ENCODE peak calls at places on chromosomes 2 and 18, in four cellular contexts. Q, L, C and H are unnamed samples.
A peak's percentile ranks its signal among the peaks of the same experiment; 100 is the strongest.

GRCh38 chr18:9715974-9716373 is 7.9 kb downstream of the RAB31 start:
- DNase-seq in C (no peak), L (no peak), Q (no peak), H (no peak)

GRCh38 chr2:211216221-211216620 is 659.8 kb downstream of the CPS1 start:
- DNase-seq in L (no peak), C (peak; percentile 1), Q (no peak), H (no peak)

GRCh38 chr2:215425021-215425782 is 10.7 kb downstream of the FN1 start:
- DNase-seq in L (no peak), Q (peak; percentile 73), C (no peak), H (no peak)

GRCh38 chr2:15939854-15940660 is at the start of gene MYCN:
- DNase-seq in Q (peak; percentile 33), C (no peak), L (no peak), H (no peak)

GRCh38 chr2:151916632-151917031 is 88.4 kb upstream of the ARL5A start:
- DNase-seq in C (no peak), Q (no peak), L (no peak), H (no peak)

GRCh38 chr2:215607790-215608189 is 171.9 kb upstream of the FN1 start:
- DNase-seq in C (no peak), Q (peak; percentile 54), L (no peak), H (no peak)

GRCh38 chr2:171529914-171530313 is 7.6 kb downstream of the CYBRD1 start:
- DNase-seq in L (no peak), Q (no peak), C (no peak), H (peak; percentile 34)

GRCh38 chr18:77167276-77167675 is 34.7 kb upstream of the MBP start:
- DNase-seq in L (no peak), Q (peak; percentile 13), C (no peak), H (no peak)

GRCh38 chr18:21747764-21748693 is 7.4 kb downstream of the MIB1 start:
- DNase-seq in Q (no peak), C (no peak), L (no peak), H (no peak)

GRCh38 chr2:63555931-63556330 is 32.3 kb downstream of the WDPCP start:
- DNase-seq in Q (no peak), C (no peak), L (no peak), H (no peak)

GRCh38 chr2:47534179-47534919 is 131.4 kb downstream of the MSH2 start:
- DNase-seq in C (peak; percentile 21), Q (peak; percentile 78), L (peak; percentile 39), H (no peak)

GRCh38 chr18:59699750-59700534 is 2.7 kb upstream of the CCBE1 start:
- DNase-seq in L (peak; percentile 67), Q (peak; percentile 15), C (no peak), H (no peak)

GRCh38 chr2:113977060-113977659 is 87.3 kb downstream of the ACTR3 start:
- DNase-seq in L (no peak), C (peak; percentile 11), Q (no peak), H (peak; percentile 72)

GRCh38 chr2:776517-776916 is 99.3 kb upstream of the TMEM18 start:
- DNase-seq in L (no peak), C (no peak), Q (no peak), H (peak; percentile 70)

GRCh38 chr2:774436-774835 is 97.2 kb upstream of the TMEM18 start:
- DNase-seq in Q (no peak), L (no peak), C (no peak), H (peak; percentile 47)

GRCh38 chr2:777546-777945 is 100.3 kb upstream of the TMEM18 start:
- DNase-seq in L (no peak), C (no peak), Q (no peak), H (peak; percentile 89)

GRCh38 chr2:777051-777450 is 99.8 kb upstream of the TMEM18 start:
- DNase-seq in Q (no peak), C (no peak), L (no peak), H (no peak)

GRCh38 chr2:776038-776437 is 98.8 kb upstream of the TMEM18 start:
- DNase-seq in Q (no peak), L (no peak), C (no peak), H (peak; percentile 62)
- H3K27ac ChIP-seq in Q (no peak overlapping the region), L (no peak overlapping the region), C (no peak overlapping the region), H (no peak overlapping the region)

GRCh38 chr2:26710743-26711456 is 18.4 kb downstream of the KCNK3 start:
- DNase-seq in L (no peak), C (no peak), Q (no peak), H (no peak)
- H3K4me1 ChIP-seq in L (no peaks in the 10 kb centered on the region), C (no peaks in the 10 kb centered on the region), Q (no peaks in the 10 kb centered on the region), H (peaks cover 37% of the 10 kb centered on the region)

DNA sequence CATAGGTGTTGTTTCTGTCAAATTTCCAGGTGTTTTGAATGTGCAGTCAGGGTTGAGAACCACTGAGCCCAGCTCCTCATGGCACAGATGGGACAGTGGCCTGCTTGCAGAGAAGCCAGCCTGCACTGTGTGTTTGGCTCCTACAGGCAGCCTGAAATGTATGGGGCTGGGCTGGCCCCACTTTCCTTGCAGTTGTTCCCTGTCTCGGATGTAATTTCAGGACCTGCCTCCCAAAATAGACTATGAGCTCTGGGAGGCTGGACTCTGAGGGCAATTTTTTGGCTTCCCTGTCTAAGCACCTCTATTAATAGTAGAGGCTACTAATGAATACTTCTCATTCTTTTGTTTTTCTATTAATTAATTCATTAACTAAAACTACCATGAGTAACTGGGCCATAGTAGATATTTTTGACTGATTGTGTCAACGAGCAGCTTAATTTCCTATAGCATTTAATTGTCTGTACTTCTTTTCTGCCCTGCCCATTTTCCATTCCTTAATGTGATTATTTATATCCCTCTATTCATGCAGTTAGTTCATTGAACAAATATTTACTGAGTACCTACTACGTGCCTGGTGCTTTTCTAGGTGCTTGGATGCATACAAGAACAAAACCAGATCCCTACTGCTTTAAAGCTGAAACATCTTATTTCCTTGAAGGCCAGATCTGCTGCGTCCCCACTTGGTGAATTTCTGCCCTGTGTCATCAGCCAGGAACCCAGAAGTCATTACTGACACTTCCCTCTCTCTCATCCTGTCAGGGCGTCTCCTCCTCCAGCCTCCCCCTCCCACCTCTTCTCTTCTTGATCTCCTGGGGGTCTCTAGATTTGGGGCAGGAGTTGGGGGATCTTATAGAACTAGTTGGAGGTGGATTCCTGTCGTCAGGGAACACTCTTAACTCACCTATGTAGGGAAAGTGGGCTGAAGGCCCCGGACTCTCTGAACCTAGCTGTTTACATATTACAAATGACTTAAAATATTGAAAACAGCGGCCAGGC is 16.3 kb downstream of the DYSF start:
- DNase-seq in Q (no peak), C (no peak), L (no peak), H (no peak)
- H3K27ac ChIP-seq in Q (no peak overlapping the region), C (no peak overlapping the region), L (no peak overlapping the region), H (no peak overlapping the region)

GRCh38 chr2:217939629-217940245 is 63.1 kb downstream of the TNS1 start:
- DNase-seq in L (no peak), C (no peak), Q (no peak), H (no peak)

GRCh38 chr2:217938038-217938437 is 64.8 kb downstream of the TNS1 start:
- DNase-seq in L (no peak), C (no peak), Q (no peak), H (no peak)

GRCh38 chr2:217937446-217937845 is 65.3 kb downstream of the TNS1 start:
- DNase-seq in L (no peak), Q (no peak), C (no peak), H (no peak)

GRCh38 chr2:217940261-217941220 is 62.3 kb downstream of the TNS1 start:
- DNase-seq in L (no peak), Q (no peak), C (no peak), H (no peak)

DNA sequence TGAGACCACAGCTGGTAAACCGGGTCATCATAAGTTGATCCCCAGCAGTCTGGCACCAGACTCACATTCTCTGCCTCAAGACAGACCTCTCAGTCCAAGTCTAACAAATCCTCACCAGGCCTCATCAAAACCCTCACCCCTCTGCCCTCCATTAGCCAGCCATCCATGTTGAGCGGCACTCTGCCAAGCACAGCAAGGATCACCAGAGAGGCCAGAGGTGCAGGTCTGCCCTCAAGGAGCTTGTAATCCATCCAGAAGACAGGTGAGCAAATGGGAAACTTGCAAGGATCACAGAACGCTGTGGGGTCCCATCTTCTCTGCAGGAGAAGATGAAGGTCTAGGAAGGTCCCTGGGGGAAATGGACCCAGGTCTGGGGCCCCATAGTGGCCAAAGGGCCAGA is 63.6 kb downstream of the TNS1 start:
- DNase-seq in C (no peak), L (no peak), Q (no peak), H (no peak)
- H3K4me1 ChIP-seq in C (no peaks in the 10 kb centered on the region), L (peaks cover 14% of the 10 kb centered on the region), Q (peaks cover 61% of the 10 kb centered on the region), H (peaks cover 88% of the 10 kb centered on the region)

GRCh38 chr2:162734866-162735265 is 103.7 kb downstream of the KCNH7 start:
- DNase-seq in L (peak; percentile 46), Q (no peak), C (no peak), H (no peak)

GRCh38 chr2:162729469-162729868 is 109.1 kb downstream of the KCNH7 start:
- DNase-seq in L (no peak), C (no peak), Q (no peak), H (no peak)

GRCh38 chr2:162734287-162734686 is 104.3 kb downstream of the KCNH7 start:
- DNase-seq in L (no peak), C (no peak), Q (no peak), H (no peak)

GRCh38 chr2:162731917-162732804 is 106.4 kb downstream of the KCNH7 start:
- DNase-seq in C (no peak), Q (no peak), L (no peak), H (no peak)

DNA sequence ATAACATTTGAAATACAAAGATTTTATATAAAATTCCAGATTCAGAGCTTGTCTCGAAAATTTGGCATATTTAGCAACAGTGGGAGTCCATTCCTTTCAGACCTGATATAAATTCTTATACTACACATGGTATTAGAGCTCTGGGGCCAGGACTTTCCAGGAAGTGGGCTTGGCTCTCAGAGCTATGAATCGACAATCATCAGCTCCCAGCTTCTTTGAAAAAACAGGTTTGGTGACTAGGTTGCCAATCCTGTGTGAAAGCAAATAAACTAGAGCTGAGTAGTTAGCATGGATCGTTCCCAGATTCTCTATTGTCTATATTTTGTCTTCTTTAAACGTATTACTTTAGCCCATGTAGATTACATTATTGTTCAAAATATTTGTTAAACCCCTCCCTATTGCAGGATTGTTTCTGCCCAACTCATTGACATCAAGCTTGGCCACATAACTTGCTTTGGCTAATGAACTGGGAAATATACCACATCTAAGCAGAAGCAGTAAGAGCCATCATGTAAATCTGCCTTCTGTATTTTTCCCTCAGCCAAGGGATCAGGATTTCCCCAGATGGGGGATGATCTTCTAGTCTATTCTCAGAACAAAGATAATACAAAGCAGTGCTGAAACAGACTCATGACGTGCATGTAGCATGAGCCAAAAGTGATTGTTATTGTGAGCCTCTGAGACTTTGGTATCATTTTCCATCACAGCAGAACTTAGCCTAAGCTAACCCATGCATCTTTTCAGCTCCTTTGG is 105.4 kb downstream of the KCNH7 start:
- DNase-seq in Q (no peak), C (peak; percentile 30), L (peak; percentile 49), H (no peak)
- H3K27ac ChIP-seq in Q (no peak overlapping the region), C (peak overlapping the region; percentile 30), L (peak overlapping the region; percentile 23), H (no peak overlapping the region)

DNA sequence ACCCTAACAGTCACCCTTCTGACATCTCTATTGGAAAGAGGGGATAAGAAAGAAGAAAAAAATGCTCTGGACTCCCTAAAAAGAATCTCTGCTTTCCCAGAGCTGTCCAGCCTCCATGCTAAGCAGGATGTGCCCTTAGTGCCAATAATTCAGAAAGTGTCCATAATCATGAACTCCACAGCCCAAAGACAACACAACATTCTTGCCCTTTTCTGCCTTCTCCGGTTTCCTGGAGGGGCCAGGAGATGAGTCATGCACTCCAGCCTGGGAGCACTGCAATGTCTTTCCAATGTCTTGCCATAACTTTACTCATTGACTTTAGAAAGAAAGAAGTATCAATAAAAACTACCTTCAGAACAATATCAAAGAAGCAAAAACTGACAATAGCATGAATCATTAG is 44.0 kb downstream of the KLF7 start:
- DNase-seq in C (peak; percentile 20), L (no peak), Q (peak; percentile 88), H (no peak)
- H3K4me1 ChIP-seq in C (peaks cover 30% of the 10 kb centered on the region), L (peaks cover 19% of the 10 kb centered on the region), Q (peaks cover 20% of the 10 kb centered on the region), H (peaks cover 71% of the 10 kb centered on the region)